ENCODE peak calls at places on chromosomes 12 and 14, in four cellular contexts. One of them, this sample, is unnamed.

GRCh38 chr12:82954572-82954971 is 267.9 kb downstream of the TMTC2 start:
- DNase-seq in EL: no peak
- DNase-seq in Daoy: no peak
- DNase-seq in caudate nucleus: no peak
- DNase-seq in this sample: no peak

GRCh38 chr14:81453166-81453766 is 53.1 kb upstream of the STON2 start:
- DNase-seq in EL: peak
- DNase-seq in Daoy: peak
- DNase-seq in caudate nucleus: no peak
- DNase-seq in this sample: peak

GRCh38 chr12:116637589-116638165 is 78.5 kb downstream of the MAP1LC3B2 start:
- DNase-seq in EL: no peak
- DNase-seq in Daoy: no peak
- DNase-seq in caudate nucleus: no peak
- DNase-seq in this sample: no peak

GRCh38 chr14:53786045-53786444 is 170.6 kb downstream of the BMP4 start:
- DNase-seq in EL: no peak
- DNase-seq in Daoy: no peak
- DNase-seq in caudate nucleus: no peak
- DNase-seq in this sample: no peak

GRCh38 chr12:43937947-43938346 is 102.1 kb downstream of the TMEM117 start:
- DNase-seq in EL: peak
- DNase-seq in Daoy: peak
- DNase-seq in caudate nucleus: no peak
- DNase-seq in this sample: peak

GRCh38 chr14:77208266-77208978 is 26.8 kb downstream of the TMEM63C start:
- DNase-seq in EL: peak
- DNase-seq in Daoy: peak
- DNase-seq in caudate nucleus: no peak
- DNase-seq in this sample: peak

GRCh38 chr12:106868982-106869381 is 86.7 kb upstream of the TMEM263 start:
- DNase-seq in EL: no peak
- DNase-seq in Daoy: no peak
- DNase-seq in caudate nucleus: no peak
- DNase-seq in this sample: no peak

GRCh38 chr12:76346798-76347420 is 1.3 kb downstream of the BBS10 start:
- DNase-seq in EL: peak
- DNase-seq in Daoy: peak
- DNase-seq in caudate nucleus: no peak
- DNase-seq in this sample: peak

GRCh38 chr14:101290681-101291080 is 270.6 kb upstream of the DIO3 start:
- DNase-seq in EL: no peak
- DNase-seq in Daoy: no peak
- DNase-seq in caudate nucleus: no peak
- DNase-seq in this sample: no peak

GRCh38 chr14:99560946-99561683 is 42.9 kb downstream of the CCDC85C start:
- DNase-seq in EL: no peak
- DNase-seq in Daoy: no peak
- DNase-seq in caudate nucleus: no peak
- DNase-seq in this sample: no peak

GRCh38 chr14:71497645-71498086 is 434.6 kb upstream of the RGS6 start:
- DNase-seq in EL: peak
- DNase-seq in Daoy: peak
- DNase-seq in caudate nucleus: no peak
- DNase-seq in this sample: peak

GRCh38 chr12:18837025-18837424 is 99.1 kb downstream of the CAPZA3 start:
- DNase-seq in EL: no peak
- DNase-seq in Daoy: no peak
- DNase-seq in caudate nucleus: no peak
- DNase-seq in this sample: no peak

GRCh38 chr12:115273446-115273845 is 589.5 kb upstream of the TBX3 start:
- DNase-seq in EL: no peak
- DNase-seq in Daoy: no peak
- DNase-seq in caudate nucleus: no peak
- DNase-seq in this sample: no peak

GRCh38 chr12:75998292-75999063 is 33.1 kb downstream of the PHLDA1 start:
- DNase-seq in EL: no peak
- DNase-seq in Daoy: no peak
- DNase-seq in caudate nucleus: no peak
- DNase-seq in this sample: no peak

GRCh38 chr12:45663452-45663851 is 66.1 kb upstream of the ARID2 start:
- DNase-seq in EL: no peak
- DNase-seq in Daoy: no peak
- DNase-seq in caudate nucleus: no peak
- DNase-seq in this sample: no peak

GRCh38 chr12:109741970-109742372 is 28.3 kb downstream of the FAM222A start:
- DNase-seq in EL: no peak
- DNase-seq in Daoy: no peak
- DNase-seq in caudate nucleus: no peak
- DNase-seq in this sample: no peak

GRCh38 chr12:119178544-119179334 is at the start of gene HSPB8:
- DNase-seq in EL: peak
- DNase-seq in Daoy: peak
- DNase-seq in caudate nucleus: peak
- DNase-seq in this sample: no peak

GRCh38 chr14:75626857-75627256 is 33.8 kb downstream of the ERG28 start:
- DNase-seq in EL: no peak
- DNase-seq in Daoy: no peak
- DNase-seq in caudate nucleus: no peak
- DNase-seq in this sample: no peak

GRCh38 chr12:90630006-90630405 is 325.0 kb downstream of the CCER1 start:
- DNase-seq in EL: no peak
- DNase-seq in Daoy: no peak
- DNase-seq in caudate nucleus: no peak
- DNase-seq in this sample: no peak

GRCh38 chr12:57416039-57416996 is 14.5 kb downstream of the R3HDM2 start:
- DNase-seq in EL: peak
- DNase-seq in Daoy: peak
- DNase-seq in caudate nucleus: no peak
- DNase-seq in this sample: no peak

GRCh38 chr14:77143071-77143470 is 1.5 kb upstream of the ZDHHC22 start:
- DNase-seq in EL: no peak
- DNase-seq in Daoy: peak
- DNase-seq in caudate nucleus: no peak
- DNase-seq in this sample: no peak

GRCh38 chr14:61319706-61320105 is 1.7 kb upstream of the PRKCH start:
- DNase-seq in EL: no peak
- DNase-seq in Daoy: no peak
- DNase-seq in caudate nucleus: no peak
- DNase-seq in this sample: no peak